ENCODE peak calls at places on chromosomes 7 and 10, in ten cellular contexts. X is left lung, D is fibroblast of pulmonary artery, B is PC-3, T is body of pancreas, L is bronchial epithelial cell, R is retinal pigment epithelial cell, A is coronary artery, Y is lower leg skin, K is GM06990. P is an unnamed sample.

GRCh38 chr7:136009488-136010079 is 32.4 kb upstream of the MTPN start:
- DNase-seq in X (no peak), D (peak), B (peak), T (no peak), L (peak), R (no peak), A (no peak), Y (no peak), K (no peak), P (peak)

GRCh38 chr10:46556515-46557318 is at the start of gene GPRIN2:
- DNase-seq in X (peak), D (no peak), B (peak), T (peak), L (no peak), R (no peak), A (peak), Y (peak), K (no peak), P (no peak)

GRCh38 chr10:102033787-102034186 is 22.2 kb downstream of the ARMH3 start:
- DNase-seq in X (no peak), D (no peak), B (no peak), T (no peak), L (no peak), R (no peak), A (no peak), Y (no peak), K (no peak), P (no peak)

GRCh38 chr7:95951997-95952795 is 179.8 kb downstream of the DYNC1I1 start:
- DNase-seq in X (no peak), D (no peak), B (no peak), T (no peak), L (no peak), R (no peak), A (no peak), Y (no peak), K (no peak), P (no peak)

GRCh38 chr10:91782539-91782938 is 15.7 kb upstream of the TNKS2 start:
- DNase-seq in X (no peak), D (no peak), B (no peak), T (no peak), L (no peak), R (no peak), A (no peak), Y (no peak), K (no peak), P (no peak)

GRCh38 chr7:92255308-92255707 is 9.5 kb downstream of the ANKIB1 start:
- DNase-seq in X (no peak), D (peak), B (peak), T (peak), L (peak), R (no peak), A (no peak), Y (no peak), K (no peak), P (peak)

GRCh38 chr10:84826704-84827103 is 498.3 kb downstream of the CCSER2 start:
- DNase-seq in X (no peak), D (no peak), B (no peak), T (no peak), L (no peak), R (no peak), A (no peak), Y (no peak), K (no peak), P (no peak)

GRCh38 chr7:125423444-125424155 is 494.0 kb upstream of the POT1 start:
- DNase-seq in X (no peak), D (peak), B (peak), T (no peak), L (peak), R (peak), A (no peak), Y (no peak), K (no peak), P (peak)

GRCh38 chr10:25766687-25767221 is 167.3 kb upstream of the MYO3A start:
- DNase-seq in X (no peak), D (no peak), B (no peak), T (no peak), L (no peak), R (no peak), A (no peak), Y (no peak), K (no peak), P (no peak)
- H3K4me3 ChIP-seq in X (no peak), D (no peak), B (no peak), T (no peak), L (no peak), R (peak), A (no peak), Y (no peak), K (no peak), P (no peak)

DNA sequence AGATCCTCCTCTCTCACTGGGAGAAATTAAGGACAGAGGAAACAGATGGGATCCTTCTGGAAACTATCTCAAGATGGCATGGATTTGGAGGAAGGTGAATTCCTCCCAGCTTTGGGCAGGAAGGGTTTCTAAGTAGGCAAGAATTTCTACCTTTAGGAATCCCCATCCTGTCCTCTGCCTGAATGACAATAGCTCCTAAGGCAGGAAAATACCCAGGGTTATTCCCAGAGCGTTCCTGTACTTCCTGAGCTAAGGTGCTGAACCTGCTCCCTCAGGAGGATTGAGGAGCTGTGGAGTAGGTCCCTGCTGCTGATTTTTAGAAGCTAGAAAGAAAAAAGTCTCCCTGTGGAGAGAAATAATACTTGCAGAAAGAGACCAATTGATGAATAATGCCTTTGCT is 568 bp downstream of the MGAM2 start:
- DNase-seq in X (no peak), D (no peak), B (no peak), T (no peak), L (no peak), R (no peak), A (no peak), Y (no peak), K (no peak), P (no peak)
- TF ChIP-seq CTCF in X (no peak), D (no peak), B (no peak), T (no peak), L (no peak), R (no peak), A (no peak), Y (no peak), K (no peak), P (no peak)

GRCh38 chr7:158015403-158016116 is 572.1 kb downstream of the PTPRN2 start:
- DNase-seq in X (peak), D (no peak), B (no peak), T (no peak), L (no peak), R (no peak), A (peak), Y (peak), K (no peak), P (no peak)
- H3K4me3 ChIP-seq in X (no peak), D (no peak), B (no peak), T (no peak), L (no peak), R (no peak), A (peak), Y (no peak), K (no peak), P (no peak)

GRCh38 chr10:100829103-100829870 is 83.5 kb upstream of the SLF2 start:
- DNase-seq in X (no peak), D (no peak), B (peak), T (no peak), L (no peak), R (no peak), A (no peak), Y (peak), K (no peak), P (no peak)
- TF ChIP-seq CTCF in X (no peak), D (no peak), B (no peak), T (no peak), L (no peak), R (no peak), A (no peak), Y (no peak), K (no peak), P (no peak)

GRCh38 chr7:43838201-43838659 is 31.1 kb downstream of the MRPS24 start:
- DNase-seq in X (no peak), D (no peak), B (no peak), T (no peak), L (no peak), R (no peak), A (no peak), Y (no peak), K (no peak), P (no peak)

GRCh38 chr7:43834463-43835251 is 34.7 kb downstream of the MRPS24 start:
- DNase-seq in X (no peak), D (peak), B (peak), T (peak), L (peak), R (no peak), A (no peak), Y (no peak), K (peak), P (peak)
- H3K4me3 ChIP-seq in X (no peak), D (no peak), B (no peak), T (no peak), L (no peak), R (no peak), A (peak), Y (no peak), K (peak), P (no peak)

GRCh38 chr10:12013926-12014325 is 28.7 kb downstream of the UPF2 start:
- DNase-seq in X (no peak), D (no peak), B (no peak), T (no peak), L (no peak), R (no peak), A (no peak), Y (no peak), K (no peak), P (no peak)
- TF ChIP-seq CTCF in X (no peak), D (no peak), B (no peak), T (no peak), L (no peak), R (no peak), A (no peak), Y (no peak), K (no peak), P (no peak)

GRCh38 chr7:30321089-30321991 is 36.9 kb downstream of the ZNRF2 start:
- DNase-seq in X (no peak), D (peak), B (no peak), T (no peak), L (no peak), R (no peak), A (no peak), Y (no peak), K (no peak), P (no peak)
- H3K4me3 ChIP-seq in X (no peak), D (peak), B (peak), T (no peak), L (no peak), R (no peak), A (peak), Y (no peak), K (peak), P (peak)